ENCODE peak calls at places on chromosomes 7 and 10, in seven cellular contexts. One of them, this sample, is unnamed. For H3K4me1, the result is how much of the 10 kb centered on the place peaks cover.

GRCh38 chr10:58773351-58773750 is 260.7 kb downstream of the BICC1 start:
- DNase-seq in HepG2: no peak
- DNase-seq in H1: no peak
- DNase-seq in K562: no peak
- DNase-seq in HCT116: no peak
- DNase-seq in GM12878: no peak
- DNase-seq in SK-N-SH: no peak
- DNase-seq in this sample: no peak

GRCh38 chr10:191703-192518 is 56.7 kb downstream of the ZMYND11 start:
- DNase-seq in HepG2: peak
- DNase-seq in H1: no peak
- DNase-seq in K562: no peak
- DNase-seq in HCT116: no peak
- DNase-seq in GM12878: no peak
- DNase-seq in SK-N-SH: no peak
- DNase-seq in this sample: no peak

GRCh38 chr7:130356760-130357611 is 12.4 kb downstream of the CPA5 start:
- DNase-seq in HepG2: no peak
- DNase-seq in H1: no peak
- DNase-seq in K562: peak
- DNase-seq in HCT116: peak
- DNase-seq in GM12878: no peak
- DNase-seq in SK-N-SH: peak
- DNase-seq in this sample: no peak

GRCh38 chr10:15621116-15621515 is 98.6 kb downstream of the ITGA8 start:
- DNase-seq in HepG2: no peak
- DNase-seq in H1: no peak
- DNase-seq in K562: no peak
- DNase-seq in HCT116: no peak
- DNase-seq in GM12878: no peak
- DNase-seq in SK-N-SH: no peak
- DNase-seq in this sample: no peak

GRCh38 chr7:142152076-142152475 is 40.6 kb downstream of the MGAM2 start:
- DNase-seq in HepG2: no peak
- DNase-seq in H1: no peak
- DNase-seq in K562: no peak
- DNase-seq in HCT116: no peak
- DNase-seq in GM12878: peak
- DNase-seq in SK-N-SH: no peak
- DNase-seq in this sample: no peak

GRCh38 chr10:46033602-46034011 is 3.2 kb upstream of the NCOA4 start:
- DNase-seq in HepG2: peak
- DNase-seq in H1: no peak
- DNase-seq in K562: no peak
- DNase-seq in HCT116: no peak
- DNase-seq in GM12878: no peak
- DNase-seq in SK-N-SH: no peak
- DNase-seq in this sample: no peak

GRCh38 chr7:87359366-87359765 is 13.9 kb downstream of the CROT start:
- DNase-seq in HepG2: no peak
- DNase-seq in H1: no peak
- DNase-seq in K562: no peak
- DNase-seq in HCT116: no peak
- DNase-seq in GM12878: no peak
- DNase-seq in SK-N-SH: no peak
- DNase-seq in this sample: no peak

GRCh38 chr10:76902949-76903348 is 734.7 kb downstream of the KCNMA1 start:
- DNase-seq in HepG2: no peak
- DNase-seq in H1: peak
- DNase-seq in K562: peak
- DNase-seq in HCT116: peak
- DNase-seq in GM12878: no peak
- DNase-seq in SK-N-SH: peak
- DNase-seq in this sample: no peak

GRCh38 chr10:58781873-58782488 is 269.3 kb downstream of the BICC1 start:
- DNase-seq in HepG2: peak
- DNase-seq in H1: no peak
- DNase-seq in K562: peak
- DNase-seq in HCT116: peak
- DNase-seq in GM12878: peak
- DNase-seq in SK-N-SH: peak
- DNase-seq in this sample: peak

GRCh38 chr10:566241-566885 is 123.1 kb downstream of the DIP2C start:
- DNase-seq in HepG2: no peak
- DNase-seq in H1: no peak
- DNase-seq in K562: no peak
- DNase-seq in HCT116: no peak
- DNase-seq in GM12878: no peak
- DNase-seq in SK-N-SH: no peak
- DNase-seq in this sample: no peak

GRCh38 chr7:95590387-95591248 is 5.7 kb downstream of the PDK4 start:
- DNase-seq in HepG2: peak
- DNase-seq in H1: no peak
- DNase-seq in K562: no peak
- DNase-seq in HCT116: no peak
- DNase-seq in GM12878: no peak
- DNase-seq in SK-N-SH: no peak
- DNase-seq in this sample: no peak

GRCh38 chr7:128427289-128427891 is 17.6 kb upstream of the IMPDH1 start:
- DNase-seq in HepG2: peak
- DNase-seq in H1: no peak
- DNase-seq in K562: peak
- DNase-seq in HCT116: peak
- DNase-seq in GM12878: no peak
- DNase-seq in SK-N-SH: peak
- DNase-seq in this sample: peak

GRCh38 chr10:36030516-36030915 is 388.4 kb upstream of the FZD8 start:
- DNase-seq in HepG2: no peak
- DNase-seq in H1: no peak
- DNase-seq in K562: no peak
- DNase-seq in HCT116: no peak
- DNase-seq in GM12878: no peak
- DNase-seq in SK-N-SH: no peak
- DNase-seq in this sample: no peak

GRCh38 chr10:63711866-63712716 is 190.9 kb downstream of the REEP3 start:
- DNase-seq in HepG2: peak
- DNase-seq in H1: no peak
- DNase-seq in K562: no peak
- DNase-seq in HCT116: peak
- DNase-seq in GM12878: no peak
- DNase-seq in SK-N-SH: peak
- DNase-seq in this sample: peak

GRCh38 chr10:10891437-10891836 is 126.2 kb upstream of the CELF2 start:
- DNase-seq in HepG2: no peak
- DNase-seq in H1: no peak
- DNase-seq in K562: no peak
- DNase-seq in HCT116: no peak
- DNase-seq in GM12878: no peak
- DNase-seq in SK-N-SH: no peak
- DNase-seq in this sample: no peak

GRCh38 chr10:3749011-3749410 is 36.0 kb downstream of the KLF6 start:
- DNase-seq in HepG2: no peak
- DNase-seq in H1: no peak
- DNase-seq in K562: no peak
- DNase-seq in HCT116: no peak
- DNase-seq in GM12878: no peak
- DNase-seq in SK-N-SH: no peak
- DNase-seq in this sample: no peak

GRCh38 chr7:149048805-149049204 is 20.5 kb upstream of the PDIA4 start:
- DNase-seq in HepG2: no peak
- DNase-seq in H1: no peak
- DNase-seq in K562: no peak
- DNase-seq in HCT116: no peak
- DNase-seq in GM12878: no peak
- DNase-seq in SK-N-SH: no peak
- DNase-seq in this sample: no peak

GRCh38 chr10:79159785-79160184 is 91.0 kb downstream of the ZMIZ1 start:
- DNase-seq in HepG2: no peak
- DNase-seq in H1: no peak
- DNase-seq in K562: no peak
- DNase-seq in HCT116: no peak
- DNase-seq in GM12878: no peak
- DNase-seq in SK-N-SH: peak
- DNase-seq in this sample: no peak

GRCh38 chr10:33160151-33160550 is 174.3 kb downstream of the NRP1 start:
- DNase-seq in HepG2: no peak
- DNase-seq in H1: no peak
- DNase-seq in K562: no peak
- DNase-seq in HCT116: no peak
- DNase-seq in GM12878: no peak
- DNase-seq in SK-N-SH: no peak
- DNase-seq in this sample: no peak

DNA sequence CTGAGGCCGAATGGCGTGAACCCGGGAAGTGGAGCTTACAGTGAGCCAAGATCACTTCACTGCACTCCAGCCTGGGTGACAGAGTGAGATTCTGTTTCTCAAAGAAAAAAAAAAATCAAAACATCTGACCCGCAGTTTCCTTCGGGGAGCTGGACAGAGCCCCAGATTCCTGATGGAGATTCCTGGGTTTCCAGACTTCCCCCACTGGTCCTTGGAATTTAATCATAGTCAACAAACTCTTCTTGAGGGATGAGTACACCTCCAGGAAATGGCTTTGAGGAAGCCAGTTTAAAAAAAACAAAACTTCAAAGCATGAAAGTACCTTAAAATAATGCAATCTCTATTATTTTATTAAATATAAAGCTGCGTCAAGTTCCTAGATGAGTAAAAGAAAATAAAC is 1.1 kb upstream of the MAD1L1 start:
- DNase-seq in HepG2: no peak
- DNase-seq in H1: no peak
- DNase-seq in K562: no peak
- DNase-seq in HCT116: no peak
- DNase-seq in GM12878: no peak
- DNase-seq in SK-N-SH: no peak
- DNase-seq in this sample: no peak
- H3K4me1 ChIP-seq in HepG2: under half
- H3K4me1 ChIP-seq in H1: under half
- H3K4me1 ChIP-seq in K562: under half
- H3K4me1 ChIP-seq in HCT116: under half
- H3K4me1 ChIP-seq in GM12878: under half
- H3K4me1 ChIP-seq in SK-N-SH: under half
- H3K4me1 ChIP-seq in this sample: under half

DNA sequence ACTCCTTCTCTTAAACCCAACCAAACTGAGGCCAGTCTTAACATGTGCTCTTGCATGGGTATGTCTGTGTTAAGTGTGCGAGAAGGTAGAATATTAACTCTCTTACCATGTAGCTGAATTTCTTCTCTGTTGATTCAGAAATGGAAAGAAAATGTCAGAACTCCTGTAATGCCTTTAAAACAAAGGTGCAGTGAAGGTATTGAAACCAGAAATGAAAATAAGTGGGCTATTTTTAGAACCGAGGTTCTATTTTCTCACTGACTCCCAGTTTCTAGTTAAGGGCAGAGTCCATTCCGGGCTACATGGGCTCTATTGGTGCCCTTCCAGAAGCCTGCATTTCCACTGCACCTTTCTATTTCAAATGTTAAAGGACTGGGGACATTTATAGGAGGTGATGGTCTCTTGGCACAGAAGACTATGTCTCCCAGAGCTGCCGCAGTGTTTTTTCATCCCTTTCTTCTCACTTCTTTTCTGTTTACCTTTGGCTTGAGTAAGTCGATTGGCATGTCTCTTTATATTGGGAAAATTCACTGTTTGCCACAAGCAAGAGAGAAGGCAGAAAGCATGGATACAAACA is 174.9 kb downstream of the LRMDA start:
- DNase-seq in HepG2: peak
- DNase-seq in H1: no peak
- DNase-seq in K562: no peak
- DNase-seq in HCT116: no peak
- DNase-seq in GM12878: peak
- DNase-seq in SK-N-SH: no peak
- DNase-seq in this sample: no peak
- TF ChIP-seq SIN3A in HepG2: no peak
- TF ChIP-seq SIN3A in H1: no peak
- TF ChIP-seq SIN3A in K562: no peak
- TF ChIP-seq SIN3A in HCT116: no peak
- TF ChIP-seq SIN3A in GM12878: no peak
- TF ChIP-seq SIN3A in SK-N-SH: no peak
- TF ChIP-seq SIN3A in this sample: no peak

DNA sequence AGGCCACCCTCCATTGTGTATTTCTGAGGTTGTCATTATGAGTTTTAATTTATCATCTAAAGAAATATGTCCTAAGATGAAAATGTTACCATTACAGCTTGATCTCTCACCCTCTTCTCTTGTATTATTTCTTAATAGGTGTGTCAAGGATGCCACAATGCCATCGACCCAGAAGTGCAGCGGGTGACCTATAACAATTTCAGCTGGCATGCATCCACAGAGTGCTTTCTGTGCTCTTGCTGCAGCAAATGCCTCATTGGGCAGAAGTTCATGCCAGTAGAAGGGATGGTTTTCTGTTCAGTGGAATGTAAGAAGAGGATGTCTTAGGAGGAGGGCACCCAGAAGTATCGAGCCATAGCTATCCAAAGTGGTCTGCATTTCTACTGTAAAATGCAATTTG is 46.8 kb downstream of the TES start:
- DNase-seq in HepG2: no peak
- DNase-seq in H1: no peak
- DNase-seq in K562: no peak
- DNase-seq in HCT116: no peak
- DNase-seq in GM12878: no peak
- DNase-seq in SK-N-SH: no peak
- DNase-seq in this sample: no peak
- H3K4me1 ChIP-seq in HepG2: under half
- H3K4me1 ChIP-seq in H1: under half
- H3K4me1 ChIP-seq in K562: under half
- H3K4me1 ChIP-seq in HCT116: under half
- H3K4me1 ChIP-seq in GM12878: under half
- H3K4me1 ChIP-seq in SK-N-SH: under half
- H3K4me1 ChIP-seq in this sample: under half

GRCh38 chr7:158776474-158776873 is 52.8 kb downstream of the ESYT2 start:
- DNase-seq in HepG2: no peak
- DNase-seq in H1: peak
- DNase-seq in K562: no peak
- DNase-seq in HCT116: no peak
- DNase-seq in GM12878: no peak
- DNase-seq in SK-N-SH: no peak
- DNase-seq in this sample: no peak
- TF ChIP-seq SIN3A in HepG2: no peak
- TF ChIP-seq SIN3A in H1: no peak
- TF ChIP-seq SIN3A in K562: no peak
- TF ChIP-seq SIN3A in HCT116: no peak
- TF ChIP-seq SIN3A in GM12878: no peak
- TF ChIP-seq SIN3A in SK-N-SH: no peak
- TF ChIP-seq SIN3A in this sample: no peak

This sample was measured in Panc1.